ENCODE peak calls at places on chromosomes 3 and 15, in four cellular contexts. One of them, this sample, is unnamed.

GRCh38 chr15:79218588-79219200 is 63.8 kb upstream of the ANKRD34C start:
- DNase-seq in GM12878: no peak
- DNase-seq in HepG2: no peak
- DNase-seq in K562: no peak
- DNase-seq in this sample: peak

GRCh38 chr15:79028411-79028964 is 62.1 kb downstream of the RASGRF1 start:
- DNase-seq in HepG2: peak
- DNase-seq in K562: peak
- DNase-seq in GM12878: no peak
- DNase-seq in this sample: peak

GRCh38 chr3:143977326-143978262 is 6.0 kb downstream of the DIPK2A start:
- DNase-seq in HepG2: no peak
- DNase-seq in GM12878: no peak
- DNase-seq in K562: no peak
- DNase-seq in this sample: no peak

GRCh38 chr3:62142280-62142679 is 231.1 kb downstream of the FEZF2 start:
- DNase-seq in HepG2: no peak
- DNase-seq in K562: no peak
- DNase-seq in GM12878: no peak
- DNase-seq in this sample: no peak

GRCh38 chr15:48865387-48866079 is 12.4 kb upstream of the EID1 start:
- DNase-seq in GM12878: no peak
- DNase-seq in K562: no peak
- DNase-seq in HepG2: no peak
- DNase-seq in this sample: no peak

GRCh38 chr15:70023769-70024491 is 73.8 kb downstream of the TLE3 start:
- DNase-seq in GM12878: no peak
- DNase-seq in HepG2: no peak
- DNase-seq in K562: no peak
- DNase-seq in this sample: no peak

GRCh38 chr15:62940755-62941361 is 101.7 kb upstream of the TPM1 start:
- DNase-seq in GM12878: no peak
- DNase-seq in K562: no peak
- DNase-seq in HepG2: no peak
- DNase-seq in this sample: no peak

GRCh38 chr15:31300208-31300661 is 26.4 kb upstream of the KLF13 start:
- DNase-seq in GM12878: no peak
- DNase-seq in HepG2: no peak
- DNase-seq in K562: no peak
- DNase-seq in this sample: no peak

GRCh38 chr15:51283026-51283425 is 55.4 kb downstream of the CYP19A1 start:
- DNase-seq in HepG2: no peak
- DNase-seq in K562: no peak
- DNase-seq in GM12878: peak
- DNase-seq in this sample: no peak

GRCh38 chr15:65926899-65927298 is 57.6 kb downstream of the RAB11A start:
- DNase-seq in K562: no peak
- DNase-seq in GM12878: no peak
- DNase-seq in HepG2: no peak
- DNase-seq in this sample: no peak

GRCh38 chr3:148737104-148737525 is 39.4 kb downstream of the AGTR1 start:
- DNase-seq in GM12878: no peak
- DNase-seq in K562: no peak
- DNase-seq in HepG2: peak
- DNase-seq in this sample: no peak

GRCh38 chr3:127456471-127457093 is 134.0 kb downstream of the TPRA1 start:
- DNase-seq in HepG2: no peak
- DNase-seq in K562: no peak
- DNase-seq in GM12878: no peak
- DNase-seq in this sample: no peak

GRCh38 chr15:48634934-48635333 is 10.6 kb downstream of the FBN1 start:
- DNase-seq in HepG2: no peak
- DNase-seq in GM12878: no peak
- DNase-seq in K562: no peak
- DNase-seq in this sample: no peak

GRCh38 chr15:73983211-73983727 is 8.8 kb downstream of the STOML1 start:
- DNase-seq in HepG2: no peak
- DNase-seq in GM12878: no peak
- DNase-seq in K562: no peak
- DNase-seq in this sample: no peak

GRCh38 chr3:124033360-124034015 is 41.6 kb upstream of the ROPN1 start:
- DNase-seq in HepG2: no peak
- DNase-seq in K562: no peak
- DNase-seq in GM12878: no peak
- DNase-seq in this sample: peak

GRCh38 chr3:81198766-81199165 is 562.7 kb downstream of the GBE1 start:
- DNase-seq in GM12878: no peak
- DNase-seq in HepG2: no peak
- DNase-seq in K562: no peak
- DNase-seq in this sample: no peak

GRCh38 chr15:28125673-28126651 is 26.8 kb upstream of the OCA2 start:
- DNase-seq in K562: peak
- DNase-seq in HepG2: peak
- DNase-seq in GM12878: no peak
- DNase-seq in this sample: peak

GRCh38 chr3:117853923-117854322 is 1144.3 kb downstream of the TUSC7 start:
- DNase-seq in HepG2: no peak
- DNase-seq in GM12878: no peak
- DNase-seq in K562: no peak
- DNase-seq in this sample: peak

GRCh38 chr3:101676219-101676764 is 640 bp downstream of the ZBTB11 start:
- DNase-seq in GM12878: peak
- DNase-seq in HepG2: peak
- DNase-seq in K562: peak
- DNase-seq in this sample: peak

GRCh38 chr15:61421470-61421869 is 192.4 kb upstream of the RORA start:
- DNase-seq in GM12878: no peak
- DNase-seq in K562: no peak
- DNase-seq in HepG2: no peak
- DNase-seq in this sample: no peak

GRCh38 chr15:70050447-70050846 is 47.3 kb downstream of the TLE3 start:
- DNase-seq in GM12878: no peak
- DNase-seq in K562: no peak
- DNase-seq in HepG2: no peak
- DNase-seq in this sample: no peak

GRCh38 chr3:149547954-149548728 is 73.6 kb downstream of the TM4SF4 start:
- DNase-seq in HepG2: peak
- DNase-seq in K562: no peak
- DNase-seq in GM12878: no peak
- DNase-seq in this sample: no peak

GRCh38 chr15:39016706-39017105 is 452.1 kb upstream of the RASGRP1 start:
- DNase-seq in GM12878: no peak
- DNase-seq in K562: no peak
- DNase-seq in HepG2: no peak
- DNase-seq in this sample: no peak
- TF ChIP-seq BHLHE40 in GM12878: no peak
- TF ChIP-seq BHLHE40 in K562: no peak
- TF ChIP-seq BHLHE40 in HepG2: no peak
- TF ChIP-seq BHLHE40 in this sample: no peak

DNA sequence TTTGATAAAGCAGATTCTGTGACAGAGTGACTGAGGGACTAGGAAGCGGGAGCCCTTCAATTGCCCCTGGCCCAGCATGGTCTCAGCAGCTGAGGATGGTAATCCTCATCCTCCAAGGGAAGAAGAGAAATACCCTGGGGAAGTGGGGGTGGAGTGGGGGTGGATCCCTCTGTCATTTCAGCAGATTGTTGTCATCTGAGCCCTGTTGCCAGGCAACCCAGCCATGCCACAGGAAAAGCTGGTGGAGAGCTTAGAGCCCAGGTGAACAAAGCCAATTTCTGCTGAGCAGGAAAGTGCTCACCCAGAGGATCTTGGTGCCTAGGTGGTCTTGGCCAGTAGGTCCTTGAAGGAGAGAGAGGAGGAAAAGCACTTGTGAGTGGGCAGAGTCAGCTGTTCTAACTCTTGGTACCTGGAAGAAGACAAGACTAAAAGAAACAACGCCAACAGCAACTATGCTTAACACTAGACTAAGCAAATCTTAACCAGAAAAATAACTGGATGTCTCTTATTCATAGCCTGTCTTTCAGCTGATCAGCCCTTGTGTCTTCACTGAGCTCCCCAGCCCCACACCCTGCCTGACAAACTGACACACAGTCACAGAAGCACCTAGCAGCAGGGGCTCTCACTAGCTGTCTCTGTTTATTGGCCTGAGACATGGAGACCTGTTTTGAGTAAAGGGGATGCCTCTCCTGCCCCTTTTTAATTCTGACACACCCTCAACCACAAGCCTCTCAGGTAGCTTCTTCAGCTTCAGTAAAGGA is 40.1 kb upstream of the DCLK3 start:
- DNase-seq in HepG2: no peak
- DNase-seq in GM12878: no peak
- DNase-seq in K562: no peak
- DNase-seq in this sample: no peak
- TF ChIP-seq SP1 in HepG2: no peak
- TF ChIP-seq SP1 in GM12878: no peak
- TF ChIP-seq SP1 in K562: no peak
- TF ChIP-seq SP1 in this sample: no peak

GRCh38 chr3:11498174-11498573 is 145.5 kb downstream of the VGLL4 start:
- DNase-seq in K562: no peak
- DNase-seq in GM12878: no peak
- DNase-seq in HepG2: no peak
- DNase-seq in this sample: no peak

GRCh38 chr3:11495948-11496557 is 147.7 kb downstream of the VGLL4 start:
- DNase-seq in GM12878: no peak
- DNase-seq in HepG2: no peak
- DNase-seq in K562: no peak
- DNase-seq in this sample: no peak

GRCh38 chr3:11498646-11499045 is 145.1 kb downstream of the VGLL4 start:
- DNase-seq in K562: no peak
- DNase-seq in GM12878: no peak
- DNase-seq in HepG2: peak
- DNase-seq in this sample: no peak

GRCh38 chr3:11494131-11494916 is 149.4 kb downstream of the VGLL4 start:
- DNase-seq in HepG2: no peak
- DNase-seq in GM12878: no peak
- DNase-seq in K562: no peak
- DNase-seq in this sample: no peak

DNA sequence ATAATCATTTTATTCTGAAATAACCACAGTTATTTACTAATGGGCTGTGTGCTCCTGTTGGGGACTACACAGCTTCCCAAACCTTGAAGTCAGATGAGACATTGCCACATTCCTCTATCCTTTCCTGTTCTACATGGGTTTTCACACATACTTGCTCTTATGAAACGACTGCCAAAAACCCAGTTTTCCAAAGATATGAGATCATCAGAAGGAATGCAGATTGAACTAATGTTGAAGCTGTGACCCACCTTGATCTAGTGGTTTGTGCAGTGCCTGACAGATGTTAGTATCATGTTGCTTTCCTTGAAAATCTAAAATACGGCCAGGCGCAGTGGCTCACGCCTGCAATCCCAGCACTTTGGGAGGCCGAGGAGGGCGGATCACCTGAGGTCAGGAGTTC is 144.6 kb downstream of the VGLL4 start:
- DNase-seq in HepG2: peak
- DNase-seq in K562: no peak
- DNase-seq in GM12878: no peak
- DNase-seq in this sample: no peak
- TF ChIP-seq TARDBP in HepG2: no peak
- TF ChIP-seq TARDBP in K562: no peak
- TF ChIP-seq TARDBP in GM12878: no peak
- TF ChIP-seq TARDBP in this sample: no peak

DNA sequence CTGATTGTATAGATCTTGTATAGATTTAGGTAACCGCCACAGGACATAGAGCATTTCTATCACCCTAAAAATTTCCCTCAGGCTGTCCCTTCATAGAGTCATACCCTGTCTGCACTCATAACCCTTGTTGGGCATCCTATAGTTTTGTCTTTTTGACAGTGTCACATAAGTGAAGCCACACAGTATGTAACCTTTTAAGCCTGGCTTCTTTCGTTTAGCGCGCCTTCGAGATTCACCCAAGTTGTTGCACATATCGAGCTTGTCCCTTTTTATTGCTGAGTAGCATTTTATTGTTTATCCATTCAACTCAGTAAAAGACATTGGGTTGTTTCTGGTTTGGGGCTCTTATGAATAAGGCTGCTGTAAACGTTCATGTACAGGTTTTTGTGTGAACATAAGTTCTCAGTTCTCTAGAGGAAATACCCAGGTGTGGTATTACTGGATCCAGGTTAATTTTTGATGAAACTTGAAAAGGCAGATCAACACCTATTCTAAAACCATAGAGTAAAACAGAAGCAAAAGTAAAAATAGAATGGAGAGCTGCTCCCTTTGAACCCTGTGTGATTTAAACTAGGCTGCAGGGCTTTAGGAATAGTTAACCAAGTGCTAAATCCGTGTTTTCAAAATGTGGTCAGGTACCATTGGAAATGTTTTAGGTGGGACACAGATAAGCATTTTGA is 49.5 kb downstream of the CD86 start:
- DNase-seq in GM12878: no peak
- DNase-seq in HepG2: no peak
- DNase-seq in K562: no peak
- DNase-seq in this sample: no peak
- TF ChIP-seq BHLHE40 in GM12878: peak
- TF ChIP-seq BHLHE40 in HepG2: no peak
- TF ChIP-seq BHLHE40 in K562: no peak
- TF ChIP-seq BHLHE40 in this sample: no peak

DNA sequence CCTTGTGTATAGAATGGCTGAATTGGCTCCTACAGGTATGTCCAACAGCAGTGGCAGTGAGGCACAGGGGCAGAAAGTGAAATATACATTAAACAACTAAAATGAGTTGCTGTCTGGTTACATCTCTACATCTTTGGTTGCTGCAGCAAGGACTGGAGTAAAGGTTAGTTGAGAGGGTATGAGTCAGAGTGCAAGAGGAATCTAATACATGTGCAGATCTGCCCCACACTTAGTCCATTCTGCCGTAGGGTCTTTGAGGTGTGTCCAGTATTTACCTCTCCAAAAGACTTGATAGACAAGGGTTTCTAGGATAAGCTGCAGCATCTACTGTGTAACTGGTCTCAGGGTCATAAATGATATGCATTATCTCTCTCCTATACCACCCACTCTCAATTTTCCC is 6.2 kb upstream of the NEDD4 start:
- DNase-seq in HepG2: no peak
- DNase-seq in GM12878: no peak
- DNase-seq in K562: no peak
- DNase-seq in this sample: no peak
- TF ChIP-seq SP1 in HepG2: no peak
- TF ChIP-seq SP1 in GM12878: no peak
- TF ChIP-seq SP1 in K562: no peak
- TF ChIP-seq SP1 in this sample: no peak